ENCODE peak calls at places on chromosome 21, in nine cellular contexts. J, B, L, Q, U, F, W, E and Y are unnamed samples. For H3K4me1, the result is how much of the 10 kb centered on the place peaks cover.

GRCh38 chr21:20276377-20276776 is 721.8 kb upstream of the NCAM2 start:
- DNase-seq in J (no peak), B (no peak), L (peak), Q (no peak), U (no peak), F (no peak), W (no peak), E (no peak), Y (no peak)

GRCh38 chr21:45102391-45102932 is 28.1 kb downstream of the ADARB1 start:
- DNase-seq in J (no peak), B (no peak), L (peak), Q (no peak), U (no peak), F (no peak), W (no peak), E (no peak), Y (no peak)

GRCh38 chr21:45655071-45655470 is 11.5 kb downstream of the PCBP3 start:
- DNase-seq in J (no peak), B (no peak), L (no peak), Q (no peak), U (no peak), F (no peak), W (no peak), E (peak), Y (no peak)

GRCh38 chr21:27693376-27693775 is 726.5 kb upstream of the ADAMTS5 start:
- DNase-seq in J (no peak), B (no peak), L (no peak), Q (no peak), U (no peak), F (no peak), W (no peak), E (peak), Y (no peak)

GRCh38 chr21:20451051-20451450 is 547.2 kb upstream of the NCAM2 start:
- DNase-seq in J (no peak), B (no peak), L (no peak), Q (no peak), U (no peak), F (no peak), W (no peak), E (no peak), Y (no peak)

GRCh38 chr21:32329776-32330175 is 31.1 kb downstream of the MRAP start:
- DNase-seq in J (no peak), B (no peak), L (no peak), Q (peak), U (no peak), F (no peak), W (no peak), E (peak), Y (no peak)

GRCh38 chr21:33374080-33374873 is 28.9 kb upstream of the IFNGR2 start:
- DNase-seq in J (peak), B (peak), L (peak), Q (no peak), U (peak), F (no peak), W (no peak), E (peak), Y (no peak)

GRCh38 chr21:46307625-46308024 is 16.0 kb downstream of the C21orf58 start:
- DNase-seq in J (no peak), B (no peak), L (no peak), Q (no peak), U (no peak), F (no peak), W (no peak), E (peak), Y (no peak)

GRCh38 chr21:29102791-29103257 is 27.6 kb upstream of the MAP3K7CL start:
- DNase-seq in J (no peak), B (no peak), L (no peak), Q (no peak), U (no peak), F (no peak), W (no peak), E (peak), Y (no peak)

GRCh38 chr21:45543371-45543709 is 1.1 kb upstream of the SLC19A1 start:
- DNase-seq in J (no peak), B (peak), L (no peak), Q (peak), U (no peak), F (no peak), W (no peak), E (no peak), Y (peak)

GRCh38 chr21:27346041-27346448 is 379.2 kb upstream of the ADAMTS5 start:
- DNase-seq in J (no peak), B (no peak), L (no peak), Q (no peak), U (no peak), F (no peak), W (no peak), E (peak), Y (no peak)

GRCh38 chr21:44640761-44641160 is 3.6 kb downstream of the KRTAP10-10 start:
- DNase-seq in J (no peak), B (no peak), L (no peak), Q (no peak), U (no peak), F (no peak), W (no peak), E (no peak), Y (no peak)

GRCh38 chr21:29030909-29031308 is 6.4 kb downstream of the USP16 start:
- DNase-seq in J (no peak), B (no peak), L (no peak), Q (no peak), U (no peak), F (no peak), W (no peak), E (no peak), Y (no peak)

GRCh38 chr21:20802631-20803260 is 195.5 kb upstream of the NCAM2 start:
- DNase-seq in J (no peak), B (no peak), L (no peak), Q (no peak), U (no peak), F (no peak), W (no peak), E (no peak), Y (no peak)

GRCh38 chr21:32929633-32930038 is 96.1 kb upstream of the OLIG2 start:
- DNase-seq in J (no peak), B (no peak), L (no peak), Q (no peak), U (no peak), F (no peak), W (no peak), E (no peak), Y (no peak)

GRCh38 chr21:44329086-44329889 is 9.9 kb downstream of the CFAP410 start:
- DNase-seq in J (no peak), B (no peak), L (no peak), Q (no peak), U (no peak), F (no peak), W (no peak), E (no peak), Y (no peak)

GRCh38 chr21:44718571-44718970 is 7.2 kb upstream of the TSPEAR start:
- DNase-seq in J (no peak), B (no peak), L (peak), Q (no peak), U (no peak), F (no peak), W (no peak), E (no peak), Y (no peak)

GRCh38 chr21:43578677-43579313 is 80.5 kb downstream of the HSF2BP start:
- DNase-seq in J (no peak), B (no peak), L (no peak), Q (no peak), U (no peak), F (no peak), W (no peak), E (peak), Y (no peak)

GRCh38 chr21:33403786-33404571 is 766 bp downstream of the IFNGR2 start:
- DNase-seq in J (peak), B (peak), L (peak), Q (peak), U (peak), F (peak), W (no peak), E (peak), Y (peak)

GRCh38 chr21:44637018-44637850 is at the start of gene KRTAP10-10:
- DNase-seq in J (no peak), B (no peak), L (no peak), Q (no peak), U (no peak), F (no peak), W (no peak), E (no peak), Y (no peak)

GRCh38 chr21:43740497-43741156 is 21.7 kb downstream of the PDXK start:
- DNase-seq in J (peak), B (no peak), L (peak), Q (peak), U (no peak), F (peak), W (no peak), E (peak), Y (peak)

GRCh38 chr21:43939443-43940328 is 72.4 kb upstream of the TRAPPC10 start:
- DNase-seq in J (no peak), B (no peak), L (no peak), Q (no peak), U (no peak), F (no peak), W (no peak), E (no peak), Y (no peak)

GRCh38 chr21:27382404-27382803 is 415.5 kb upstream of the ADAMTS5 start:
- DNase-seq in J (no peak), B (no peak), L (no peak), Q (no peak), U (no peak), F (no peak), W (no peak), E (no peak), Y (no peak)

GRCh38 chr21:31180256-31181088 is 142.2 kb upstream of the KRTAP19-8 start:
- DNase-seq in J (no peak), B (no peak), L (peak), Q (no peak), U (no peak), F (no peak), W (no peak), E (no peak), Y (no peak)

GRCh38 chr21:45209046-45209445 is 78.6 kb downstream of the POFUT2 start:
- DNase-seq in J (no peak), B (no peak), L (no peak), Q (no peak), U (no peak), F (no peak), W (no peak), E (peak), Y (no peak)

GRCh38 chr21:37225440-37225839 is 41.7 kb downstream of the VPS26C start:
- DNase-seq in J (no peak), B (no peak), L (no peak), Q (no peak), U (no peak), F (no peak), W (no peak), E (no peak), Y (no peak)

GRCh38 chr21:45009616-45010015 is 64.8 kb upstream of the ADARB1 start:
- DNase-seq in J (no peak), B (no peak), L (no peak), Q (no peak), U (no peak), F (no peak), W (no peak), E (no peak), Y (no peak)

GRCh38 chr21:33265664-33266049 is 510 bp upstream of the IL10RB start:
- DNase-seq in J (peak), B (peak), L (peak), Q (peak), U (peak), F (peak), W (peak), E (no peak), Y (peak)

GRCh38 chr21:16305686-16306085 is 575.9 kb downstream of the USP25 start:
- DNase-seq in J (no peak), B (no peak), L (no peak), Q (no peak), U (no peak), F (peak), W (no peak), E (peak), Y (no peak)

GRCh38 chr21:44761011-44761729 is 40.5 kb downstream of the UBE2G2 start:
- DNase-seq in J (no peak), B (no peak), L (peak), Q (no peak), U (no peak), F (no peak), W (no peak), E (no peak), Y (no peak)

GRCh38 chr21:16993416-16994044 is 519.3 kb upstream of the CXADR start:
- DNase-seq in J (no peak), B (no peak), L (no peak), Q (no peak), U (no peak), F (no peak), W (no peak), E (no peak), Y (no peak)

GRCh38 chr21:27519357-27519756 is 552.5 kb upstream of the ADAMTS5 start:
- DNase-seq in J (no peak), B (no peak), L (no peak), Q (no peak), U (no peak), F (no peak), W (no peak), E (peak), Y (no peak)

GRCh38 chr21:28485301-28486022 is 507.2 kb downstream of the LTN1 start:
- DNase-seq in J (no peak), B (no peak), L (no peak), Q (no peak), U (no peak), F (no peak), W (no peak), E (peak), Y (no peak)

DNA sequence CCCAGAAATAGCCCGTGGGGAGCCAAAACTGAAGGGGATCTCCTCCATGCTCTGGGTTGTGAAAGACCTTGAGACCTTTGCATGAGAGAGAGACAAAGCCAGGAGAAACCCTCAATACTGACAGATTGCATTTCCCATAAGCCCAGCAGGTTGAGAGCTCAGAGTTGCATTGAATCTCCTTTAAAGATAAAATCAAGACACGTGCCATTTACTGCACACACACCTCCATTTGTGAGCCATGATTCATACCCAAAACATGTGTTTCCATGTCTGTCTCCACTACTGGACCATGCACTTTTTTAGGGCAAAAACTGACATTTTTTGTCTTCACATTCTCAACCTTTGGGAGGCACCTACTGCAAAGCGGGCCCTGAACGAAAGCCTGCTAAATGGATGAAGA is 144.0 kb upstream of the NRIP1 start:
- DNase-seq in J (no peak), B (no peak), L (no peak), Q (no peak), U (no peak), F (no peak), W (no peak), E (no peak), Y (no peak)
- H3K4me1 ChIP-seq in J (under half), B (under half), L (under half), Q (under half), U (under half), F (under half), W (under half), E (under half), Y (under half)

GRCh38 chr21:40686526-40686925 is 160.4 kb downstream of the DSCAM start:
- DNase-seq in J (no peak), B (no peak), L (no peak), Q (no peak), U (no peak), F (no peak), W (no peak), E (no peak), Y (no peak)
- H3K27ac ChIP-seq in J (no peak), B (no peak), L (no peak), Q (no peak), U (no peak), F (no peak), W (no peak), E (no peak), Y (no peak)

GRCh38 chr21:42522771-42523170 is 9.1 kb downstream of the SLC37A1 start:
- DNase-seq in J (no peak), B (no peak), L (no peak), Q (peak), U (no peak), F (no peak), W (no peak), E (no peak), Y (no peak)
- H3K4me1 ChIP-seq in J (under half), B (under half), L (under half), Q (under half), U (under half), F (under half), W (under half), E (under half), Y (half or more)

GRCh38 chr21:38800046-38800758 is 5.5 kb upstream of the ETS2 start:
- DNase-seq in J (no peak), B (no peak), L (no peak), Q (no peak), U (no peak), F (no peak), W (no peak), E (no peak), Y (no peak)
- H3K27ac ChIP-seq in J (no peak), B (no peak), L (no peak), Q (no peak), U (no peak), F (no peak), W (no peak), E (no peak), Y (no peak)

DNA sequence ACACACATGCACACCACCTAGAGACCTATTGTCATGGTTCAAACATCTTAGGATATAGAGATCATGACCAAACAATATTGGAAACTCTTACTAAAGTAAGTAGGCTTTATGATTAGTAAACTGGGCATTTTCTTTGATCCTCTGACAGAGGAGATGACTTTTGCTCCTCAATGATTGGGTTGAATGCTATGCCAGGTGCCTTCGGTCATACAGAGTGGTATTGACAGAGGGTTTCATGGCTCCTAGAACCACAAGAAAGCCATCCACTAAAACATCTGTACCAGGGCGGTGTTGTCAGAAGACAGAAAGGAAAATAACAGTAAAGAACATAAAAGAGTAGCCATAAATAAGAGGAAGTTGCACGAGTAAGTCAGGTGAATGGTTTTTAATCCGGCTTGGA is 20.8 kb upstream of the SAMSN1 start:
- DNase-seq in J (no peak), B (no peak), L (no peak), Q (no peak), U (no peak), F (no peak), W (no peak), E (no peak), Y (no peak)
- H3K4me1 ChIP-seq in J (under half), B (under half), L (under half), Q (under half), U (under half), F (under half), W (under half), E (under half), Y (under half)

DNA sequence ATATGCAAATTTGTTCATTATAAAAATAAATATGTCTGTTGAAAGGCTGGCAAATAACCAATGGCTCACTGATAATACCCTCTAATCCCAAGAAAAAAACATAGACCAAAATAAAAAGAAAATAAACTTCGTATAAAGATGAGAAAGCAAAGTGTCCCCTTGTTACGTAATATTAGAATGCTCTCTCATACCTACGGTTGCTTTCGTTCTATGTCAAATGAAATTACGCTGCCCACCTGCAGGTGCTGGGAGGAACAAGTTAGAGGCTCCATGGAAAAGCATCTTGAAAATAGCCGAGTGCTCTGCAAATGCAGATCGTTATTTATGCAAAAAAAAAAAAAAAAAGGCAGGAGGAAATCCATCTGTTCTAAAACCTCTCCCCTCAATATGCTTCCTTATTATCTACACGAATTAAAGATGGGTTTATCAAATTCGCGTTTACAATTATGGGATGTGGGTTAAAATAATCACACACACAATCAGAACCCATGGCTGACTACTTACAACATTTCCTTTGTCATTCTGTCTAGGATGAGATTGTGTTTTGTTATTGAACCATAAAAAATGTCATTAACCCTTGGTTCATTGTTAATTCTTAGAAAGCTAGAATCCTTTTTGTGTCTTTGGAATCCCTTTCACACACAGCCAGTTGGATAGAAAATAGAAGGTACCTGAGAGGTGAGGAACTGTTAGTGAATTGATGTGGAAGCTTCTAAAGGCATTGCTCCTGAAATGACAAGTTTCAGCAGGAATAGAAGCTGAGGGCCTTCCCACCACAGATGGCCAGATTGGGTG is 268.6 kb downstream of the SETD4 start:
- DNase-seq in J (no peak), B (no peak), L (no peak), Q (no peak), U (no peak), F (no peak), W (no peak), E (no peak), Y (no peak)
- H3K27ac ChIP-seq in J (no peak), B (no peak), L (no peak), Q (no peak), U (no peak), F (no peak), W (no peak), E (no peak), Y (no peak)

GRCh38 chr21:14739590-14739989 is 193.5 kb upstream of the SAMSN1 start:
- DNase-seq in J (no peak), B (no peak), L (no peak), Q (no peak), U (no peak), F (no peak), W (no peak), E (no peak), Y (no peak)
- H3K4me1 ChIP-seq in J (under half), B (under half), L (under half), Q (under half), U (under half), F (under half), W (under half), E (under half), Y (under half)

GRCh38 chr21:34705032-34705431 is 36.2 kb downstream of the CLIC6 start:
- DNase-seq in J (no peak), B (no peak), L (no peak), Q (no peak), U (no peak), F (no peak), W (no peak), E (no peak), Y (no peak)
- H3K27ac ChIP-seq in J (no peak), B (no peak), L (no peak), Q (no peak), U (no peak), F (no peak), W (no peak), E (no peak), Y (no peak)

DNA sequence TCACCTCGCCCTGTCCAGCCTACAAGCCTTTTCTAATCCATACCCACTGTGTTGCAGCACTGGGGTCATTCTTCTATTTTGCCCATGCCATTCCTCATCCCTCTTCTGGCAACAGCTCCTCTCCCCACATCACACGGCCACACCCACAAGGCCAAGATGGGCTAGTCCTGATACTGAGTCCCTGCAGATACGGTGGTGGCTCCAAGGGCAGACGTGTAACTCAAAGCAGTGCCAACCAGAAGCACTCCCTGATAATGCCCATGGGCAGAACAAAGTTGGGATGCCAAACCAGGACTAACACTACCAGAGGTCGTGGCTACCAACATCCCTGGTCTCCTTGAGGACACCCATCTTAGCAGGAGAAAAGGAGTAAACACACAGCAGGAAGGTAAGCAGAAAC is 64.8 kb downstream of the APP start:
- DNase-seq in J (no peak), B (no peak), L (no peak), Q (no peak), U (no peak), F (no peak), W (no peak), E (no peak), Y (no peak)
- H3K4me1 ChIP-seq in J (under half), B (under half), L (under half), Q (under half), U (under half), F (under half), W (under half), E (under half), Y (under half)